ENCODE peak calls at places on chromosomes 4 and X, in seven cellular contexts. One of them, this sample, is unnamed.

GRCh38 chr4:26452565-26453531 is 37.4 kb downstream of the CCKAR start:
- DNase-seq in GM12878: no peak
- DNase-seq in H1: peak; percentile 47
- DNase-seq in HepG2: no peak
- DNase-seq in SK-N-SH: peak; percentile 32
- DNase-seq in K562: no peak
- DNase-seq in HCT116: no peak
- DNase-seq in this sample: no peak

GRCh38 chr4:159209249-159209648 is 106.4 kb downstream of the RAPGEF2 start:
- DNase-seq in GM12878: no peak
- DNase-seq in HepG2: peak; percentile 13
- DNase-seq in HCT116: no peak
- DNase-seq in H1: no peak
- DNase-seq in K562: no peak
- DNase-seq in SK-N-SH: no peak
- DNase-seq in this sample: no peak

GRCh38 chr4:175405961-175406360 is 406.1 kb downstream of the GPM6A start:
- DNase-seq in HCT116: no peak
- DNase-seq in HepG2: no peak
- DNase-seq in GM12878: no peak
- DNase-seq in K562: no peak
- DNase-seq in SK-N-SH: no peak
- DNase-seq in H1: no peak
- DNase-seq in this sample: no peak

GRCh38 chrX:136259543-136259942 is 8.3 kb upstream of the MAP7D3 start:
- DNase-seq in K562: no peak
- DNase-seq in H1: no peak
- DNase-seq in HCT116: no peak
- DNase-seq in SK-N-SH: no peak
- DNase-seq in HepG2: no peak
- DNase-seq in GM12878: no peak
- DNase-seq in this sample: no peak

GRCh38 chrX:2654436-2655340 is 36.4 kb upstream of the CD99 start:
- DNase-seq in SK-N-SH: no peak
- DNase-seq in HepG2: peak; percentile 90
- DNase-seq in HCT116: no peak
- DNase-seq in GM12878: no peak
- DNase-seq in K562: no peak
- DNase-seq in H1: no peak
- DNase-seq in this sample: no peak

GRCh38 chr4:148116264-148116663 is 325.9 kb downstream of the NR3C2 start:
- DNase-seq in H1: no peak
- DNase-seq in HCT116: no peak
- DNase-seq in HepG2: no peak
- DNase-seq in SK-N-SH: no peak
- DNase-seq in K562: no peak
- DNase-seq in GM12878: no peak
- DNase-seq in this sample: peak; percentile 5

GRCh38 chrX:53186363-53186762 is 38.6 kb downstream of the KDM5C start:
- DNase-seq in H1: no peak
- DNase-seq in HCT116: no peak
- DNase-seq in SK-N-SH: no peak
- DNase-seq in HepG2: no peak
- DNase-seq in GM12878: no peak
- DNase-seq in K562: no peak
- DNase-seq in this sample: no peak

GRCh38 chrX:12370444-12371089 is 232.3 kb downstream of the FRMPD4 start:
- DNase-seq in GM12878: no peak
- DNase-seq in HCT116: no peak
- DNase-seq in K562: no peak
- DNase-seq in H1: no peak
- DNase-seq in SK-N-SH: no peak
- DNase-seq in HepG2: no peak
- DNase-seq in this sample: no peak

GRCh38 chrX:109635151-109635550 is 10.2 kb upstream of the KCNE5 start:
- DNase-seq in H1: no peak
- DNase-seq in GM12878: no peak
- DNase-seq in HCT116: no peak
- DNase-seq in K562: peak; percentile 24
- DNase-seq in HepG2: no peak
- DNase-seq in SK-N-SH: peak; percentile 32
- DNase-seq in this sample: peak; percentile 10

GRCh38 chr4:74044676-74045075 is 6.2 kb upstream of the CXCL3 start:
- DNase-seq in HepG2: no peak
- DNase-seq in K562: no peak
- DNase-seq in H1: no peak
- DNase-seq in GM12878: no peak
- DNase-seq in SK-N-SH: no peak
- DNase-seq in HCT116: no peak
- DNase-seq in this sample: no peak

GRCh38 chrX:39029221-39029620 is 228.0 kb downstream of the MID1IP1 start:
- DNase-seq in K562: no peak
- DNase-seq in HCT116: no peak
- DNase-seq in GM12878: no peak
- DNase-seq in H1: no peak
- DNase-seq in HepG2: no peak
- DNase-seq in SK-N-SH: no peak
- DNase-seq in this sample: no peak

GRCh38 chr4:25923745-25924144 is 9.7 kb downstream of the SMIM20 start:
- DNase-seq in SK-N-SH: no peak
- DNase-seq in H1: no peak
- DNase-seq in HepG2: no peak
- DNase-seq in HCT116: no peak
- DNase-seq in K562: no peak
- DNase-seq in GM12878: no peak
- DNase-seq in this sample: no peak

GRCh38 chr4:181030961-181031360 is 1212.2 kb upstream of the TENM3 start:
- DNase-seq in HepG2: no peak
- DNase-seq in HCT116: no peak
- DNase-seq in GM12878: no peak
- DNase-seq in H1: no peak
- DNase-seq in SK-N-SH: no peak
- DNase-seq in K562: no peak
- DNase-seq in this sample: no peak

GRCh38 chrX:153780678-153781427 is at the start of gene SRPK3:
- DNase-seq in HepG2: no peak
- DNase-seq in K562: no peak
- DNase-seq in GM12878: no peak
- DNase-seq in H1: no peak
- DNase-seq in HCT116: no peak
- DNase-seq in SK-N-SH: no peak
- DNase-seq in this sample: no peak

GRCh38 chr4:7166981-7167700 is 25.2 kb upstream of the SORCS2 start:
- DNase-seq in H1: no peak
- DNase-seq in K562: no peak
- DNase-seq in HepG2: no peak
- DNase-seq in GM12878: no peak
- DNase-seq in HCT116: no peak
- DNase-seq in SK-N-SH: no peak
- DNase-seq in this sample: no peak

GRCh38 chr4:152398060-152398459 is 137.8 kb downstream of the FBXW7 start:
- DNase-seq in H1: no peak
- DNase-seq in K562: no peak
- DNase-seq in SK-N-SH: peak; percentile 22
- DNase-seq in HCT116: no peak
- DNase-seq in GM12878: no peak
- DNase-seq in HepG2: peak; percentile 4
- DNase-seq in this sample: peak; percentile 9

GRCh38 chr4:40516651-40517050 is 113.0 kb downstream of the RBM47 start:
- DNase-seq in HepG2: no peak
- DNase-seq in K562: no peak
- DNase-seq in GM12878: no peak
- DNase-seq in SK-N-SH: no peak
- DNase-seq in HCT116: no peak
- DNase-seq in H1: no peak
- DNase-seq in this sample: no peak

GRCh38 chrX:153773741-153774575 is 6.9 kb upstream of the SRPK3 start:
- DNase-seq in HCT116: no peak
- DNase-seq in GM12878: no peak
- DNase-seq in H1: no peak
- DNase-seq in SK-N-SH: peak; percentile 36
- DNase-seq in K562: no peak
- DNase-seq in HepG2: no peak
- DNase-seq in this sample: no peak

GRCh38 chrX:17687648-17688047 is 49.6 kb upstream of the SCML1 start:
- DNase-seq in K562: no peak
- DNase-seq in GM12878: no peak
- DNase-seq in SK-N-SH: no peak
- DNase-seq in HepG2: no peak
- DNase-seq in H1: no peak
- DNase-seq in HCT116: no peak
- DNase-seq in this sample: no peak
- TF ChIP-seq JUND in K562: no peak
- TF ChIP-seq JUND in GM12878: no peak
- TF ChIP-seq JUND in SK-N-SH: no peak
- TF ChIP-seq JUND in HepG2: no peak
- TF ChIP-seq JUND in H1: no peak
- TF ChIP-seq JUND in HCT116: no peak
- TF ChIP-seq JUND in this sample: no peak

GRCh38 chr4:76752911-76753494 is 144.9 kb downstream of the SOWAHB start:
- DNase-seq in K562: no peak
- DNase-seq in HepG2: no peak
- DNase-seq in H1: no peak
- DNase-seq in HCT116: peak; percentile 64
- DNase-seq in GM12878: no peak
- DNase-seq in SK-N-SH: peak; percentile 60
- DNase-seq in this sample: no peak
- TF ChIP-seq JUND in K562: no peak
- TF ChIP-seq JUND in HepG2: no peak
- TF ChIP-seq JUND in H1: no peak
- TF ChIP-seq JUND in HCT116: peak; percentile 71
- TF ChIP-seq JUND in GM12878: no peak
- TF ChIP-seq JUND in SK-N-SH: peak; percentile 92
- TF ChIP-seq JUND in this sample: no peak

GRCh38 chrX:115360220-115360781 is 70.8 kb downstream of the LUZP4 start:
- DNase-seq in HCT116: no peak
- DNase-seq in H1: no peak
- DNase-seq in HepG2: no peak
- DNase-seq in SK-N-SH: no peak
- DNase-seq in GM12878: no peak
- DNase-seq in K562: no peak
- DNase-seq in this sample: no peak

GRCh38 chrX:115367455-115367854 is 77.9 kb downstream of the LUZP4 start:
- DNase-seq in HepG2: no peak
- DNase-seq in GM12878: no peak
- DNase-seq in HCT116: no peak
- DNase-seq in H1: no peak
- DNase-seq in K562: no peak
- DNase-seq in SK-N-SH: no peak
- DNase-seq in this sample: no peak

GRCh38 chrX:115364625-115365024 is 75.1 kb downstream of the LUZP4 start:
- DNase-seq in H1: no peak
- DNase-seq in HCT116: no peak
- DNase-seq in HepG2: peak; percentile 46
- DNase-seq in SK-N-SH: no peak
- DNase-seq in GM12878: no peak
- DNase-seq in K562: no peak
- DNase-seq in this sample: no peak

GRCh38 chrX:115366535-115366934 is 77.0 kb downstream of the LUZP4 start:
- DNase-seq in HCT116: no peak
- DNase-seq in GM12878: no peak
- DNase-seq in K562: no peak
- DNase-seq in H1: no peak
- DNase-seq in HepG2: no peak
- DNase-seq in SK-N-SH: no peak
- DNase-seq in this sample: no peak

DNA sequence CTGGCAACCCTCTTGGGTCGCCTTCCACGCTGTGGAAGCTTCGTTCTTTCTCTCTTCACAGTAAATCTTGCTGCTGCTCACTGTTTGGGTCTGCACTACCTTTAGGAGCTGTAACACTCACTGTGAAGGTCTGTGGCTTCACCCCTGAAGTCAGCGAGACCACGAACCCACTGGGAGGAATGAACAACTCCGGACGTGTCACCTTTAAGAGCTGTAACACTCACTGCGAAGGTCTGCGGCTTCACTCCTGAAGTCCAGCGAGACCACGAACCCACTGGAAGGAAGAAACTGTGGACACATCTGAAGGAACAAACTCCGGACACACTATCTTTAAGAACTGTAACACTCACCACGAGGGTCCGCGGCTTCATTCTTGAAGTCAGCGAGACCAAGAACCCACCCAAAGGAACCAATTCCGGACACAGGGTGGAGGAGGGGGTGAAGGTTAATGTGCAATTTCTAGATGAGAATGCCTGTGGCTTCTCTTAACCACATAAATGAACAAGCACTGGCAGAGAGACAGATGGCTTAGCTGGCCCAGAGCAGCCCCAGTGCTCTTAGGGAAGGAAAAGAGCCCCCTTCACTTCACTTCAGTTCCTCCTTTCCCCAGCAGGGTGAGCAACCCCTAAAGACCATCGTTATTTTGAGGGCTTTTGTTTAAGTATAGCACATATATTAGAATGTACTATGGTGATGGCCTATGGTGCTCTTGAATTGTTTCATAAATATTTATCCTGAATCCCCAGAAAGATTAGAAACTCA is 73.0 kb downstream of the LUZP4 start:
- DNase-seq in GM12878: no peak
- DNase-seq in K562: no peak
- DNase-seq in HCT116: no peak
- DNase-seq in SK-N-SH: no peak
- DNase-seq in HepG2: no peak
- DNase-seq in H1: no peak
- DNase-seq in this sample: no peak
- TF ChIP-seq JUND in GM12878: no peak
- TF ChIP-seq JUND in K562: no peak
- TF ChIP-seq JUND in HCT116: no peak
- TF ChIP-seq JUND in SK-N-SH: no peak
- TF ChIP-seq JUND in HepG2: no peak
- TF ChIP-seq JUND in H1: no peak
- TF ChIP-seq JUND in this sample: no peak

GRCh38 chr4:89954906-89955305 is 60.3 kb downstream of the MMRN1 start:
- DNase-seq in HCT116: no peak
- DNase-seq in HepG2: no peak
- DNase-seq in GM12878: no peak
- DNase-seq in K562: no peak
- DNase-seq in SK-N-SH: no peak
- DNase-seq in H1: no peak
- DNase-seq in this sample: no peak

GRCh38 chr4:89952458-89952857 is 57.8 kb downstream of the MMRN1 start:
- DNase-seq in HCT116: no peak
- DNase-seq in GM12878: no peak
- DNase-seq in HepG2: no peak
- DNase-seq in K562: no peak
- DNase-seq in SK-N-SH: no peak
- DNase-seq in H1: no peak
- DNase-seq in this sample: no peak

DNA sequence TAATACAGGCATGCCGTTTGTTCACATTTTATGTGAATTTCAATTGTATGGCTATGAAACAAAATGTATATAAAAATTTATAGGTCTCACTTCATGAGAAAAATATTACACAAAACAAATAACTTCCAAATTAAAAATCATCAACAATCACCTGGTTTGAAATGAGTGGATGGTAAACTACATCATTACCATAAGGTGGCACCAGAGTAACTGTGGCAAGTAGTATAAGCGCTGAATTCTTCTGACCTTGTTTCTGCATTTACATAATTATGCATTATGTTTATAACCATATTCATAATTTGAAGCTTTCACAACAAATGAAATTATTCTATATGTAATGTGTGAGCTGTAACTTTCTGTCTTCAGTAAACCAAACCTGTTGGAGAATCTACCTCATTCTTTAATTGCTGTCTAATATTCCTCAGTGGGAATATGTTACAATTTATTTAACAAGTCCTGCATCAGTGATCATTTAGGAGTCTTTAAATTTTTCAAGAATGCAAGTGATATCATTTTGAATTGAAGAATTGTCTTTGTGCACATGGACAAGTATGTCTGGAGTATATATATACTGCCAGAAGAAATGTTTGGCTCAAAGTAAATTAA is 55.2 kb downstream of the MMRN1 start:
- DNase-seq in HCT116: no peak
- DNase-seq in SK-N-SH: peak; percentile 2
- DNase-seq in H1: no peak
- DNase-seq in GM12878: no peak
- DNase-seq in K562: no peak
- DNase-seq in HepG2: no peak
- DNase-seq in this sample: no peak
- TF ChIP-seq JUND in HCT116: no peak
- TF ChIP-seq JUND in SK-N-SH: no peak
- TF ChIP-seq JUND in H1: no peak
- TF ChIP-seq JUND in GM12878: no peak
- TF ChIP-seq JUND in K562: no peak
- TF ChIP-seq JUND in HepG2: no peak
- TF ChIP-seq JUND in this sample: no peak